ENCODE peak calls at places on chromosomes 4 and X, in nine cellular contexts. Z, D, T, J, S, O, N, B and F are unnamed samples.
A peak's percentile ranks its signal among the peaks of the same experiment; 100 is the strongest.

GRCh38 chrX:43813898-43814297 is 68.4 kb downstream of the MAOB start:
- DNase-seq in Z (no peak), D (no peak), T (peak; percentile 3), J (peak; percentile 8), S (no peak), O (peak; percentile 40), N (no peak), B (no peak), F (no peak)

GRCh38 chr4:143281507-143282169 is 55.0 kb upstream of the GAB1 start:
- DNase-seq in Z (no peak), D (no peak), T (no peak), J (no peak), S (no peak), O (peak; percentile 22), N (no peak), B (no peak), F (no peak)

GRCh38 chr4:183636488-183636887 is 22.5 kb downstream of the RWDD4 start:
- DNase-seq in Z (no peak), D (no peak), T (no peak), J (no peak), S (no peak), O (no peak), N (peak; percentile 24), B (no peak), F (no peak)

GRCh38 chrX:72296991-72297390 is 8.7 kb downstream of the CITED1 start:
- DNase-seq in Z (no peak), D (no peak), T (no peak), J (no peak), S (no peak), O (peak; percentile 44), N (no peak), B (no peak), F (no peak)

GRCh38 chr4:128315756-128316520 is 28.3 kb upstream of the PGRMC2 start:
- DNase-seq in Z (no peak), D (no peak), T (no peak), J (no peak), S (no peak), O (no peak), N (no peak), B (no peak), F (no peak)

GRCh38 chr4:169757575-169758184 is at the start of gene HPF1:
- DNase-seq in Z (peak; percentile 84), D (peak; percentile 95), T (peak; percentile 85), J (peak; percentile 73), S (peak; percentile 48), O (peak; percentile 83), N (peak; percentile 67), B (peak; percentile 87), F (peak; percentile 85)

GRCh38 chr4:79150820-79151416 is 174.9 kb downstream of the NAA11 start:
- DNase-seq in Z (no peak), D (no peak), T (no peak), J (no peak), S (no peak), O (no peak), N (no peak), B (no peak), F (no peak)

GRCh38 chrX:65194547-65194946 is 218.3 kb upstream of the ZC4H2 start:
- DNase-seq in Z (no peak), D (no peak), T (no peak), J (no peak), S (no peak), O (no peak), N (no peak), B (no peak), F (no peak)

GRCh38 chr4:121192500-121192899 is 28.4 kb upstream of the TNIP3 start:
- DNase-seq in Z (peak; percentile 25), D (no peak), T (peak; percentile 33), J (peak; percentile 44), S (peak; percentile 15), O (peak; percentile 58), N (peak; percentile 38), B (no peak), F (no peak)

GRCh38 chrX:94216738-94217137 is 542.7 kb downstream of the FAM133A start:
- DNase-seq in Z (no peak), D (no peak), T (no peak), J (no peak), S (no peak), O (no peak), N (no peak), B (no peak), F (no peak)

GRCh38 chrX:74238771-74239170 is 65.2 kb upstream of the ZCCHC13 start:
- DNase-seq in Z (no peak), D (no peak), T (no peak), J (no peak), S (no peak), O (no peak), N (no peak), B (no peak), F (no peak)

GRCh38 chr4:5019796-5020195 is 538 bp upstream of the CYTL1 start:
- DNase-seq in Z (no peak), D (no peak), T (no peak), J (no peak), S (no peak), O (no peak), N (no peak), B (no peak), F (no peak)

GRCh38 chrX:151488677-151489076 is 74.8 kb upstream of the PASD1 start:
- DNase-seq in Z (no peak), D (no peak), T (no peak), J (peak; percentile 5), S (no peak), O (no peak), N (peak; percentile 4), B (no peak), F (no peak)